ENCODE peak calls at places on chromosomes 1 and 21, in four cellular contexts. N, I, C and Z are unnamed samples.

GRCh38 chr1:202145325-202146140 is 996 bp upstream of the ARL8A start:
- DNase-seq in C (no peak), I (no peak), N (no peak), Z (peak)

GRCh38 chr1:210747112-210747511 is 386.8 kb downstream of the KCNH1 start:
- DNase-seq in C (no peak), N (no peak), I (no peak), Z (no peak)

GRCh38 chr1:156858555-156858956 is 361 bp downstream of the INSRR start:
- DNase-seq in I (no peak), N (no peak), C (no peak), Z (no peak)

GRCh38 chr1:88061106-88061829 is 622.8 kb upstream of the PKN2 start:
- DNase-seq in N (peak), C (no peak), I (peak), Z (peak)

GRCh38 chr1:67118191-67118590 is 16.6 kb downstream of the C1orf141 start:
- DNase-seq in C (no peak), I (no peak), N (no peak), Z (no peak)

GRCh38 chr1:157168015-157168414 is 29.8 kb upstream of the ETV3 start:
- DNase-seq in N (no peak), I (no peak), C (no peak), Z (no peak)

GRCh38 chr1:189816558-189816957 is 661.1 kb downstream of the BRINP3 start:
- DNase-seq in I (no peak), N (no peak), C (no peak), Z (no peak)

GRCh38 chr1:227318852-227319607 is 738 bp upstream of the CDC42BPA start:
- DNase-seq in N (peak), C (no peak), I (peak), Z (peak)

GRCh38 chr1:244963231-244963826 is 99.0 kb upstream of the HNRNPU start:
- DNase-seq in N (peak), I (no peak), C (no peak), Z (no peak)

GRCh38 chr1:58392083-58392482 is 154.4 kb downstream of the OMA1 start:
- DNase-seq in C (no peak), I (no peak), N (no peak), Z (no peak)

GRCh38 chr1:101178688-101179491 is 57.9 kb upstream of the S1PR1 start:
- DNase-seq in N (no peak), C (no peak), I (no peak), Z (no peak)

GRCh38 chr1:201095581-201096531 is 16.4 kb downstream of the CACNA1S start:
- DNase-seq in I (no peak), C (no peak), N (peak), Z (no peak)

GRCh38 chr1:20589331-20590312 is 725 bp downstream of the CDA start:
- DNase-seq in I (no peak), C (no peak), N (peak), Z (no peak)

GRCh38 chr1:23423415-23424170 is 955 bp downstream of the TCEA3 start:
- DNase-seq in C (peak), I (no peak), N (no peak), Z (no peak)

GRCh38 chr1:6686294-6686693 is 15.3 kb downstream of the DNAJC11 start:
- DNase-seq in I (no peak), C (no peak), N (no peak), Z (no peak)

GRCh38 chr1:24905979-24906720 is 23.9 kb downstream of the RUNX3 start:
- DNase-seq in N (no peak), C (no peak), I (no peak), Z (no peak)

GRCh38 chr1:48043524-48043923 is 46.3 kb upstream of the TRABD2B start:
- DNase-seq in C (no peak), N (no peak), I (no peak), Z (no peak)

GRCh38 chr1:53986458-53986857 is 31.5 kb downstream of the LDLRAD1 start:
- DNase-seq in C (no peak), I (no peak), N (no peak), Z (no peak)

GRCh38 chr1:101371259-101371658 is 134.4 kb downstream of the S1PR1 start:
- DNase-seq in N (peak), I (no peak), C (no peak), Z (peak)

GRCh38 chr1:161805399-161806197 is 39.5 kb downstream of the ATF6 start:
- DNase-seq in N (peak), I (no peak), C (no peak), Z (no peak)

GRCh38 chr21:42221581-42222345 is 2.8 kb downstream of the ABCG1 start:
- DNase-seq in I (no peak), C (no peak), N (peak), Z (no peak)

GRCh38 chr1:65148548-65149390 is 766 bp downstream of the AK4 start:
- DNase-seq in I (peak), N (peak), C (peak), Z (peak)

GRCh38 chr1:246428542-246429308 is 78.4 kb downstream of the SMYD3 start:
- DNase-seq in C (no peak), I (no peak), N (peak), Z (peak)

GRCh38 chr21:46041183-46041582 is 56.7 kb upstream of the COL6A2 start:
- DNase-seq in C (no peak), N (no peak), I (no peak), Z (no peak)

GRCh38 chr1:37169743-37170275 is 135.5 kb upstream of the GRIK3 start:
- DNase-seq in N (no peak), C (no peak), I (no peak), Z (no peak)